ENCODE peak calls at places on chromosomes 3 and 15, in seven cellular contexts. C is HCT116, I is H1, L is GM12878, W is SK-N-SH, F is HepG2, U is K562. S is an unnamed sample.

GRCh38 chr3:30290479-30290878 is 315.9 kb upstream of the TGFBR2 start:
- DNase-seq in U (no peak), I (no peak), W (no peak), F (no peak), C (no peak), L (no peak), S (no peak)

GRCh38 chr3:123637131-123637530 is 52.3 kb upstream of the HACD2 start:
- DNase-seq in C (no peak), L (no peak), W (no peak), F (no peak), U (no peak), I (peak; percentile 19), S (peak; percentile 61)

GRCh38 chr3:53196575-53197407 is 35.8 kb downstream of the PRKCD start:
- DNase-seq in L (peak; percentile 79), C (peak; percentile 83), F (peak; percentile 72), U (peak; percentile 87), I (no peak), W (peak; percentile 20), S (no peak)

GRCh38 chr3:88219138-88219792 is 69.5 kb downstream of the C3orf38 start:
- DNase-seq in U (peak; percentile 45), I (no peak), F (peak; percentile 69), W (peak; percentile 28), L (no peak), C (no peak), S (peak; percentile 53)

GRCh38 chr3:183252973-183253363 is at the start of gene B3GNT5:
- DNase-seq in L (no peak), I (no peak), W (peak; percentile 67), F (no peak), U (peak; percentile 86), C (peak; percentile 60), S (no peak)

GRCh38 chr15:43828061-43828657 is 1.4 kb downstream of the WDR76 start:
- DNase-seq in F (no peak), I (no peak), C (no peak), W (peak; percentile 23), U (peak; percentile 29), L (no peak), S (no peak)

GRCh38 chr3:157767602-157768001 is 264.4 kb upstream of the VEPH1 start:
- DNase-seq in U (no peak), L (no peak), I (no peak), F (no peak), W (no peak), C (no peak), S (peak; percentile 18)

GRCh38 chr3:129651316-129652202 is 45.1 kb upstream of the PLXND1 start:
- DNase-seq in I (no peak), L (no peak), W (no peak), C (peak; percentile 59), F (no peak), U (no peak), S (peak; percentile 52)

GRCh38 chr15:39199076-39199475 is 381.8 kb upstream of the THBS1 start:
- DNase-seq in U (no peak), W (peak; percentile 9), C (no peak), F (no peak), I (no peak), L (no peak), S (no peak)

GRCh38 chr15:85707519-85708338 is 87.0 kb downstream of the KLHL25 start:
- DNase-seq in C (no peak), U (no peak), I (no peak), W (peak; percentile 10), L (no peak), F (peak; percentile 93), S (no peak)

GRCh38 chr3:87437765-87438164 is 161.4 kb upstream of the POU1F1 start:
- DNase-seq in U (no peak), L (no peak), W (no peak), F (no peak), C (no peak), I (no peak), S (no peak)

GRCh38 chr3:177468816-177469590 is 271.7 kb upstream of the TBL1XR1 start:
- DNase-seq in C (no peak), W (no peak), U (no peak), I (no peak), F (no peak), L (no peak), S (no peak)

GRCh38 chr15:51714162-51714561 is 23.3 kb downstream of the LYSMD2 start:
- DNase-seq in U (no peak), F (no peak), I (no peak), L (no peak), C (no peak), W (peak; percentile 31), S (no peak)

GRCh38 chr3:45164056-45164455 is 17.9 kb upstream of the CDCP1 start:
- DNase-seq in I (no peak), L (no peak), F (no peak), U (no peak), C (no peak), W (no peak), S (no peak)

GRCh38 chr15:99123706-99124451 is 19.0 kb downstream of the SYNM start:
- DNase-seq in I (no peak), F (peak; percentile 83), U (peak; percentile 50), C (peak; percentile 86), L (no peak), W (peak; percentile 93), S (peak; percentile 66)

GRCh38 chr3:175646865-175647264 is 787.7 kb downstream of the NAALADL2 start:
- DNase-seq in U (no peak), I (no peak), L (no peak), F (no peak), C (no peak), W (no peak), S (no peak)

DNA sequence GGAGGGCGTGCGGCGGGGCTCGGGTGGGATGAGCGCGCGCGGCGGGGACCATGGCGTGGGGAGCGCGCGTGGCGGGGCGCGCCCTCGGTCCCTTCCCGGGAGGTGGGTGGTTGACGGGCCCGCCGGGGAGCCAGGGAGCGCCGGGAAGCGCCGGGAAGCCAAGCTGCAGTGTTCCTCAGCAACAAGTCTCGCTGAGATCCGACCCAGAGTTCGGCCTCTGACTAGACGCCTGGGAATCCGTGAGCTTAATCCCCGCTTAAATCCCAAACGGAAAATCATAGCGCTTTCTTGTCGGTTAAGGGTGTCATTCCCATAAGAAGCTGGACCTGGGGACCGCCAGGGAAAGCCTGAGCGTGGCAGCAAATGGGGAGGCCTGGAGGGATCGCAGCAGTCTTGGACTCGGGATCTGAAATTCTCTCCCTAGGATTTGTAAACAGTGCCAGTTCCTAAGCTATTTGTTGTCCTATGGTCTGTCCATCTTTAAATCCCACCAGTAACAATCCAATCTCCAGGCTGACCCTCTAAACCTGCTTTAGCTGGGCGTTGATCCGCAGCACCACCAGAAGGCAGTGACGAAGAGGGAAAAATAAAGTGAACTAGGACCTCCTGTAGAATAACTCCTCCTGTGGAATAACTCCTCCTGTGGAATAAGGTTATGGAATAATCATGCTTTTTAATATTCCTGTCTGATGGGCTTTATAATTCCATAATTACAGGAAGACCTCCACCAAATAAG is 560 bp upstream of the NEDD4 start:
- DNase-seq in C (peak; percentile 21), I (no peak), L (no peak), W (peak; percentile 63), F (peak; percentile 24), U (peak; percentile 47), S (no peak)
- TF ChIP-seq JUND in C (no peak), I (no peak), L (no peak), W (no peak), F (no peak), U (no peak), S (no peak)

DNA sequence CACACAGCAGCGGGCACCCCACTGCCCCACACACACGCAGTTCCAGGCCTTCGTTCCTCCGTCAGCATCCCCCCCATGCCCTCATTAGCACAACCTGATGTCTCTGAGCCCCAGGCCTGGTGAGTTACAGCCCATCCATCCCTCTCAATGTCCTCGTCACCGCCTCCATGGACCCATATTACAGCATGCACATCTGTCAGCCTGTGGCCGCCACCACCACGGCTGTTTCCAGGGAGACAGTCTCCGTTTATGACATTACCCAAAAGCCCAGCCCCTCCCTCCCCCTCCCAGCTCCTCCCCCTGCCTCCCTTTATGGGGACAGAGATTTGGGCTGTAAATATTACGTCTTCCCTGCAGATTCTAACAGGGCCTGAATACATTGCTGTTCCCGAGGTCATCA is 143.1 kb upstream of the LINGO1 start:
- DNase-seq in U (no peak), C (no peak), L (no peak), F (no peak), I (no peak), W (no peak), S (no peak)
- TF ChIP-seq JUND in U (no peak), C (no peak), L (no peak), F (no peak), I (no peak), W (no peak), S (no peak)

DNA sequence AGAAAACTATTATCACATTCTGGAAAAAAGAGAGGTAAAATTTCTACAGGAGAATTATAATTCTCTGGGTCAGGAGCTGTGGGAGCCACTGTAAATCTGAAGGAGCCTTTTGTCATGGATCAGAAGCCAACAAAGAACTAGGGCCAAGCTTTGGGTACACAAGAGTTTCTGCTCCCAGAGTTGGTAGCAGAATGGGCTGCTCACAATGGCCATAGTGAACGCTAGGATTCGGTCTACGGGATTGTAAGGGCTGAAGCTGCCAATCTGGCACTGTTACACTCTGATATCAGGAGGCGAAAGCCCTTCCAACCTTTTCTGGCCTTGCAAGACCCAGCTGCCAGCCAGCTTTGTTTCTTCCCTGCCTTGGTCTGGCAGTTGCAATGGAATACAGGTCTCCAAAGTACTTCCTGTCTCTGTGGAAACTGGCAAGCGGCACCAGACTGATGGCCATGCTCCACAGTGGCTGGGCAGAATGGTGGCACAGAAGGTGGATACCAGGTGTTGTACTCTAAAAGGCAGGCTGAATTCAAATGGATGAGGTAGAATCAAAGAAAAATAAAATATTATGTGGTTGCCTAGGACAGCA is 831.7 kb downstream of the CADM2 start:
- DNase-seq in C (no peak), I (no peak), W (no peak), L (no peak), F (no peak), U (no peak), S (no peak)
- TF ChIP-seq JUND in C (no peak), I (no peak), W (no peak), L (no peak), F (no peak), U (no peak), S (no peak)

GRCh38 chr3:108450444-108450843 is 60.0 kb downstream of the MYH15 start:
- DNase-seq in U (no peak), C (no peak), L (no peak), I (no peak), W (no peak), F (no peak), S (no peak)

GRCh38 chr3:108455212-108455705 is 55.1 kb downstream of the MYH15 start:
- DNase-seq in I (no peak), C (no peak), U (no peak), W (no peak), L (no peak), F (no peak), S (no peak)

GRCh38 chr3:108448593-108448992 is 61.8 kb downstream of the MYH15 start:
- DNase-seq in C (no peak), F (no peak), I (no peak), W (no peak), U (no peak), L (peak; percentile 24), S (no peak)

GRCh38 chr3:108459225-108459624 is 51.2 kb downstream of the MYH15 start:
- DNase-seq in C (no peak), F (no peak), I (no peak), U (no peak), L (no peak), W (no peak), S (no peak)

DNA sequence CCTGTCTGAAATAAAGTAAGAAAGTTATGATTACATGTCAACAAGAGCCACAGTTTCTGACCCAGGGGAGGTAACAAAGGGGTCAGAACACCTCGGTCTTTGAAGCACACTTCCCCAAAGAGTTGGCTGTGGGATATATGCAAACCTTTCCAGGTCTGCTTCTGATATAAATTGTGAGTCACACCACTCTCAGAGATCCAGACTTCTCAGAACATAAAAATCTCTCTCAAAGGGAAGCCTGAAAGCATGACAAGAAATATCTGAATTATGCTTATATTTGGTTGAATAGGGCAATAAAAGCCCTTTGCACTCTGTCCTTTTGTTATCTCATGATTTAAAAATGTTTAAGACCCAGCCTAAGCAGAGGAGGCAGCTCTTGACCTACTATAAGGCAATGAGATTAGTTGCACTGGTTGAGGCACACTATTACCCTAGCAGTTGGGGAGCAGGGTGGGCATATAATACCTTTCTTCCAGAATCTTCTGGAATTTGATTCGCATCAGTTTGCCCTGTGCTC is 56.8 kb downstream of the MYH15 start:
- DNase-seq in L (no peak), C (no peak), W (no peak), F (no peak), I (no peak), U (no peak), S (no peak)
- TF ChIP-seq JUND in L (no peak), C (no peak), W (no peak), F (no peak), I (no peak), U (no peak), S (no peak)

S was measured in T47D.